ENCODE peak calls at places on chromosomes 6 and 20, in six cellular contexts. S, H, X, T, J and E are unnamed samples.
A peak's percentile ranks its signal among the peaks of the same experiment; 100 is the strongest.

GRCh38 chr6:153231048-153231635 is 100.1 kb upstream of the RGS17 start:
- DNase-seq in T (peak; percentile 15), J (peak; percentile 56), S (peak; percentile 15), H (peak; percentile 28), X (peak; percentile 68), E (no peak)

GRCh38 chr20:5073154-5074049 is 46.4 kb downstream of the PCNA start:
- DNase-seq in H (peak; percentile 19), S (no peak), J (peak; percentile 76), T (peak; percentile 84), X (peak; percentile 66), E (peak; percentile 40)

GRCh38 chr20:51380401-51381385 is 161.8 kb downstream of the NFATC2 start:
- DNase-seq in T (no peak), J (no peak), X (no peak), H (no peak), S (peak; percentile 99), E (no peak)

GRCh38 chr6:101380861-101381630 is 12.5 kb upstream of the GRIK2 start:
- DNase-seq in S (no peak), X (no peak), T (no peak), H (no peak), J (no peak), E (no peak)

GRCh38 chr6:149933036-149933435 is 8.8 kb upstream of the ULBP2 start:
- DNase-seq in H (no peak), X (no peak), T (no peak), S (no peak), J (no peak), E (no peak)

GRCh38 chr6:35015476-35015875 is 125.7 kb downstream of the TCP11 start:
- DNase-seq in T (no peak), J (no peak), X (no peak), S (no peak), H (no peak), E (no peak)

GRCh38 chr6:11271228-11271627 is 38.8 kb upstream of the NEDD9 start:
- DNase-seq in H (no peak), S (no peak), J (peak; percentile 81), X (no peak), T (no peak), E (peak; percentile 55)

GRCh38 chr20:3994125-3994524 is 21.2 kb downstream of the RNF24 start:
- DNase-seq in X (no peak), J (no peak), T (no peak), H (no peak), S (no peak), E (no peak)

GRCh38 chr6:121349596-121349995 is 15.3 kb upstream of the TBC1D32 start:
- DNase-seq in X (no peak), T (no peak), H (no peak), S (no peak), J (no peak), E (no peak)

GRCh38 chr6:39530201-39530759 is 194.9 kb downstream of the KIF6 start:
- DNase-seq in S (no peak), X (peak; percentile 36), T (peak; percentile 49), J (peak; percentile 31), H (no peak), E (no peak)

GRCh38 chr20:32902456-32903420 is 44.0 kb downstream of the EFCAB8 start:
- DNase-seq in J (peak; percentile 46), T (peak; percentile 53), S (peak; percentile 61), X (peak; percentile 64), H (peak; percentile 22), E (peak; percentile 3)

GRCh38 chr6:43972179-43972914 is 154.9 kb downstream of the MRPL14 start:
- DNase-seq in X (no peak), H (no peak), J (peak; percentile 62), T (peak; percentile 52), S (no peak), E (no peak)

GRCh38 chr6:91018586-91018985 is 431.7 kb upstream of the MAP3K7 start:
- DNase-seq in J (no peak), H (no peak), S (no peak), T (no peak), X (no peak), E (no peak)

GRCh38 chr6:150027806-150028565 is 2.7 kb upstream of the RAET1L start:
- DNase-seq in S (no peak), H (no peak), T (no peak), J (no peak), X (no peak), E (no peak)

GRCh38 chr6:142728910-142729481 is 216.0 kb downstream of the HIVEP2 start:
- DNase-seq in J (peak; percentile 20), H (peak; percentile 44), T (peak; percentile 71), X (peak; percentile 87), S (peak; percentile 13), E (peak; percentile 29)

GRCh38 chr6:142729618-142730017 is 215.4 kb downstream of the HIVEP2 start:
- DNase-seq in T (no peak), J (no peak), H (no peak), S (no peak), X (no peak), E (no peak)

GRCh38 chr6:142731611-142732010 is 213.4 kb downstream of the HIVEP2 start:
- DNase-seq in X (no peak), S (no peak), J (no peak), T (no peak), H (no peak), E (no peak)

GRCh38 chr6:142735182-142735581 is 209.8 kb downstream of the HIVEP2 start:
- DNase-seq in H (no peak), T (peak; percentile 62), J (peak; percentile 60), S (no peak), X (peak; percentile 28), E (no peak)

GRCh38 chr6:142732790-142733189 is 212.2 kb downstream of the HIVEP2 start:
- DNase-seq in T (no peak), H (no peak), J (no peak), S (no peak), X (no peak), E (no peak)
- TF ChIP-seq CTCF in T (no peak), H (no peak), J (no peak), S (no peak), X (no peak), E (no peak)

GRCh38 chr6:33201935-33202334 is 1.3 kb downstream of the SLC39A7 start:
- DNase-seq in S (no peak), X (no peak), T (no peak), J (no peak), H (no peak), E (no peak)

GRCh38 chr6:33199687-33200233 is 705 bp downstream of the RXRB start:
- DNase-seq in J (peak; percentile 64), X (peak; percentile 62), T (peak; percentile 62), S (peak; percentile 82), H (no peak), E (no peak)

GRCh38 chr6:33200234-33201146 is at the start of the genes RXRB and SLC39A7:
- DNase-seq in H (peak; percentile 100), J (peak; percentile 99), T (peak; percentile 99), S (peak; percentile 99), X (peak; percentile 100), E (peak; percentile 99)

GRCh38 chr6:33202799-33203198 is 1.7 kb upstream of the HSD17B8 start:
- DNase-seq in T (no peak), J (no peak), S (no peak), X (no peak), H (no peak), E (no peak)

GRCh38 chr6:33201147-33201545 is 479 bp downstream of the SLC39A7 start:
- DNase-seq in H (no peak), X (no peak), J (no peak), T (peak; percentile 14), S (no peak), E (no peak)
- TF ChIP-seq CTCF in H (no peak), X (peak; percentile 10), J (no peak), T (peak; percentile 9), S (peak; percentile 16), E (no peak)

GRCh38 chr6:164097557-164098398 is 683.3 kb downstream of the QKI start:
- DNase-seq in T (peak; percentile 49), X (peak; percentile 67), J (peak; percentile 47), H (peak; percentile 68), S (no peak), E (no peak)
- TF ChIP-seq CTCF in T (no peak), X (no peak), J (no peak), H (peak; percentile 30), S (peak; percentile 17), E (no peak)

GRCh38 chr6:135072753-135073152 is 18.1 kb upstream of the HBS1L start:
- DNase-seq in T (no peak), X (no peak), S (no peak), J (no peak), H (no peak), E (no peak)

GRCh38 chr6:135073757-135074393 is 19.3 kb upstream of the HBS1L start:
- DNase-seq in H (no peak), J (no peak), T (no peak), X (no peak), S (no peak), E (no peak)

GRCh38 chr6:135073217-135073616 is 18.6 kb upstream of the HBS1L start:
- DNase-seq in S (no peak), J (no peak), T (no peak), X (no peak), H (no peak), E (no peak)

DNA sequence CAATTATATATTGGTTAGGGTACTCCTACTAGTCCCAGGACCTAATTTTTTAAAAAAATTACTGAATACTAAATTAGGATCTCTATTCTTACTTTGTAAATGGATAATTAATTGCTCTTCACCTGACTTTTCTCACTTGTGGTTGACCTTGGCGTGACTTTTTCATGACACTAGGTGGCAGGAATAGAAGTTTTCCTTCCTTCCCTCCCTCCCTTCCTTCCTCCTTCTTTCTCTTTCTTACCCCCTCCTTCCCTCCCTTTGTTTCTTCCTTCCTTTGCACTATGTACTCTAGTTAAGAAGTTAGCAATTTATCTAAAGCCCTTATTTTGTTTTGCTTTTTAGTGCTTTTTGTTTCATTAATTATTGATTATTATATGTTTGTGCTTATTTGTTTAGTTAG is 20.4 kb upstream of the HBS1L start:
- DNase-seq in H (no peak), X (no peak), T (no peak), S (no peak), J (no peak), E (no peak)
- TF ChIP-seq CTCF in H (no peak), X (no peak), T (no peak), S (peak; percentile 45), J (no peak), E (no peak)

GRCh38 chr20:11755071-11755881 is 162.4 kb upstream of the BTBD3 start:
- DNase-seq in J (no peak), T (peak; percentile 68), X (peak; percentile 49), H (peak; percentile 11), S (no peak), E (no peak)
- TF ChIP-seq CTCF in J (no peak), T (peak; percentile 29), X (no peak), H (no peak), S (no peak), E (no peak)

DNA sequence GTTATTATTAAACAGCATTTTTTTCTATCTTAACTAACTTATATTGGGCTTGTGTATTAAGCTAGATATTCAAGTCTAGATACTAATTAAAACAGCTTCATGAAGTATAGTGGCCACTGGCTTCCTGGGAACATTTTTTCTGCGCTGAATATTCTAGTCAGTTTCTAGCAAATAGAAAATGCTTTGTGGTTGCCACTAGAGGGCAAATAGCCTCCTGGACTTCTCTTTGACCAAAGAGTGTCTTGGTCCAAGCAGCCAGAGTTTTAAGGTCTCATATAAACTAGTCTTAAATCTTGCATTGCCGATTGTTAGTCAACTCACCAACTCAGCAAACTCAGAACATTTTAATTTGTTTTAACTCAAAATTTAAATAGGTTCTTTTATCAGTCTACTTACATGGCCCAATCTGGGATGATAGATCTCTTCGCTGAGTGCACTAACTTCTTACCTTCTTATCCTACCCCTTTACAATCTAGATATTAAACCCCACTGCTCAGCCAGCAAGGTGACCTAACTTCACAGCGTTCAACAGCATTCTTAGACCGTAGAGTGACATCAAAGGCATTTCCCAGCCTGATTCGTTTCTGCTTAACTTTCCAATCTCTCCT is 24.6 kb upstream of the ID4 start:
- DNase-seq in J (peak; percentile 68), T (peak; percentile 72), H (peak; percentile 38), S (peak; percentile 69), X (peak; percentile 70), E (no peak)
- TF ChIP-seq CTCF in J (peak; percentile 61), T (peak; percentile 75), H (peak; percentile 72), S (peak; percentile 92), X (peak; percentile 73), E (peak; percentile 73)

GRCh38 chr20:49508435-49509199 is 26.1 kb upstream of the KCNB1 start:
- DNase-seq in T (peak; percentile 55), X (peak; percentile 72), S (peak; percentile 73), J (peak; percentile 55), H (peak; percentile 43), E (no peak)
- TF ChIP-seq CTCF in T (peak; percentile 66), X (peak; percentile 51), S (peak; percentile 77), J (peak; percentile 53), H (peak; percentile 53), E (peak; percentile 49)